ENCODE peak calls at places on chromosomes 12 and 14, in seven cellular contexts. One of them, this sample, is unnamed.

GRCh38 chr12:94025730-94026129 is 122.6 kb upstream of the PLXNC1 start:
- DNase-seq in effector memory CD4-positive, alpha-beta T cell: no peak
- DNase-seq in thoracic aorta: no peak
- DNase-seq in suprapubic skin: no peak
- DNase-seq in lower lobe of right lung: no peak
- DNase-seq in HCT116: no peak
- DNase-seq in cardiac muscle cell: peak
- DNase-seq in this sample: no peak

GRCh38 chr12:70845268-70845667 is 75.3 kb downstream of the PTPRR start:
- DNase-seq in suprapubic skin: no peak
- DNase-seq in cardiac muscle cell: no peak
- DNase-seq in effector memory CD4-positive, alpha-beta T cell: no peak
- DNase-seq in HCT116: no peak
- DNase-seq in lower lobe of right lung: no peak
- DNase-seq in thoracic aorta: no peak
- DNase-seq in this sample: no peak

GRCh38 chr12:93058280-93058679 is 129.2 kb upstream of the EEA1 start:
- DNase-seq in lower lobe of right lung: no peak
- DNase-seq in HCT116: no peak
- DNase-seq in suprapubic skin: no peak
- DNase-seq in cardiac muscle cell: no peak
- DNase-seq in thoracic aorta: no peak
- DNase-seq in effector memory CD4-positive, alpha-beta T cell: no peak
- DNase-seq in this sample: no peak

GRCh38 chr14:101408077-101408831 is 153.0 kb upstream of the DIO3 start:
- DNase-seq in suprapubic skin: no peak
- DNase-seq in HCT116: no peak
- DNase-seq in lower lobe of right lung: no peak
- DNase-seq in cardiac muscle cell: peak
- DNase-seq in effector memory CD4-positive, alpha-beta T cell: no peak
- DNase-seq in thoracic aorta: no peak
- DNase-seq in this sample: no peak

GRCh38 chr14:97177016-97177415 is 379.8 kb downstream of the VRK1 start:
- DNase-seq in lower lobe of right lung: no peak
- DNase-seq in thoracic aorta: no peak
- DNase-seq in cardiac muscle cell: no peak
- DNase-seq in effector memory CD4-positive, alpha-beta T cell: peak
- DNase-seq in suprapubic skin: no peak
- DNase-seq in HCT116: peak
- DNase-seq in this sample: peak

GRCh38 chr14:98855926-98856325 is 416.1 kb downstream of the BCL11B start:
- DNase-seq in lower lobe of right lung: no peak
- DNase-seq in suprapubic skin: no peak
- DNase-seq in cardiac muscle cell: no peak
- DNase-seq in HCT116: no peak
- DNase-seq in thoracic aorta: no peak
- DNase-seq in effector memory CD4-positive, alpha-beta T cell: no peak
- DNase-seq in this sample: no peak

GRCh38 chr12:117874842-117875434 is 93.9 kb downstream of the KSR2 start:
- DNase-seq in lower lobe of right lung: peak
- DNase-seq in effector memory CD4-positive, alpha-beta T cell: peak
- DNase-seq in suprapubic skin: peak
- DNase-seq in cardiac muscle cell: peak
- DNase-seq in thoracic aorta: no peak
- DNase-seq in HCT116: peak
- DNase-seq in this sample: peak

GRCh38 chr14:64506751-64507150 is 2.2 kb downstream of the ZBTB1 start:
- DNase-seq in cardiac muscle cell: no peak
- DNase-seq in HCT116: no peak
- DNase-seq in lower lobe of right lung: no peak
- DNase-seq in suprapubic skin: no peak
- DNase-seq in effector memory CD4-positive, alpha-beta T cell: no peak
- DNase-seq in thoracic aorta: no peak
- DNase-seq in this sample: no peak

GRCh38 chr12:107929436-107929835 is 154.9 kb downstream of the ASCL4 start:
- DNase-seq in lower lobe of right lung: no peak
- DNase-seq in suprapubic skin: no peak
- DNase-seq in effector memory CD4-positive, alpha-beta T cell: no peak
- DNase-seq in thoracic aorta: no peak
- DNase-seq in cardiac muscle cell: peak
- DNase-seq in HCT116: peak
- DNase-seq in this sample: no peak

GRCh38 chr12:12081836-12082497 is 11.2 kb downstream of the BCL2L14 start:
- DNase-seq in HCT116: peak
- DNase-seq in effector memory CD4-positive, alpha-beta T cell: no peak
- DNase-seq in cardiac muscle cell: peak
- DNase-seq in thoracic aorta: no peak
- DNase-seq in suprapubic skin: no peak
- DNase-seq in lower lobe of right lung: no peak
- DNase-seq in this sample: no peak

GRCh38 chr14:100076133-100076532 is 10.9 kb downstream of the EVL start:
- DNase-seq in thoracic aorta: no peak
- DNase-seq in effector memory CD4-positive, alpha-beta T cell: no peak
- DNase-seq in lower lobe of right lung: peak
- DNase-seq in HCT116: peak
- DNase-seq in cardiac muscle cell: peak
- DNase-seq in suprapubic skin: no peak
- DNase-seq in this sample: no peak

GRCh38 chr12:105704788-105705187 is 374.3 kb downstream of the C12orf75 start:
- DNase-seq in HCT116: no peak
- DNase-seq in suprapubic skin: no peak
- DNase-seq in lower lobe of right lung: peak
- DNase-seq in cardiac muscle cell: no peak
- DNase-seq in thoracic aorta: no peak
- DNase-seq in effector memory CD4-positive, alpha-beta T cell: no peak
- DNase-seq in this sample: no peak

GRCh38 chr12:99611117-99611516 is 36.4 kb upstream of the GARIN6 start:
- DNase-seq in effector memory CD4-positive, alpha-beta T cell: no peak
- DNase-seq in suprapubic skin: no peak
- DNase-seq in cardiac muscle cell: peak
- DNase-seq in HCT116: no peak
- DNase-seq in lower lobe of right lung: no peak
- DNase-seq in thoracic aorta: no peak
- DNase-seq in this sample: no peak

GRCh38 chr12:111361073-111361716 is 7.7 kb downstream of the PHETA1 start:
- DNase-seq in effector memory CD4-positive, alpha-beta T cell: no peak
- DNase-seq in HCT116: no peak
- DNase-seq in suprapubic skin: no peak
- DNase-seq in thoracic aorta: no peak
- DNase-seq in lower lobe of right lung: no peak
- DNase-seq in cardiac muscle cell: no peak
- DNase-seq in this sample: no peak

GRCh38 chr12:8687846-8688601 is 9.8 kb upstream of the RIMKLB start:
- DNase-seq in HCT116: peak
- DNase-seq in suprapubic skin: no peak
- DNase-seq in lower lobe of right lung: no peak
- DNase-seq in thoracic aorta: peak
- DNase-seq in effector memory CD4-positive, alpha-beta T cell: no peak
- DNase-seq in cardiac muscle cell: peak
- DNase-seq in this sample: no peak

GRCh38 chr14:91752956-91753355 is 21.1 kb upstream of the CATSPERB start:
- DNase-seq in cardiac muscle cell: no peak
- DNase-seq in HCT116: no peak
- DNase-seq in effector memory CD4-positive, alpha-beta T cell: no peak
- DNase-seq in thoracic aorta: no peak
- DNase-seq in suprapubic skin: no peak
- DNase-seq in lower lobe of right lung: no peak
- DNase-seq in this sample: no peak

GRCh38 chr12:82660541-82661325 is 26.0 kb upstream of the TMTC2 start:
- DNase-seq in HCT116: no peak
- DNase-seq in cardiac muscle cell: peak
- DNase-seq in thoracic aorta: no peak
- DNase-seq in suprapubic skin: no peak
- DNase-seq in lower lobe of right lung: no peak
- DNase-seq in effector memory CD4-positive, alpha-beta T cell: no peak
- DNase-seq in this sample: no peak

GRCh38 chr14:105944632-105945610 is 418.5 kb downstream of the TMEM121 start:
- DNase-seq in cardiac muscle cell: no peak
- DNase-seq in suprapubic skin: peak
- DNase-seq in lower lobe of right lung: peak
- DNase-seq in HCT116: peak
- DNase-seq in effector memory CD4-positive, alpha-beta T cell: peak
- DNase-seq in thoracic aorta: no peak
- DNase-seq in this sample: peak

GRCh38 chr12:92289611-92290010 is 144.0 kb upstream of the BTG1 start:
- DNase-seq in effector memory CD4-positive, alpha-beta T cell: no peak
- DNase-seq in HCT116: no peak
- DNase-seq in cardiac muscle cell: no peak
- DNase-seq in thoracic aorta: no peak
- DNase-seq in lower lobe of right lung: no peak
- DNase-seq in suprapubic skin: no peak
- DNase-seq in this sample: no peak

GRCh38 chr12:6627598-6627997 is 8.2 kb downstream of the LPAR5 start:
- DNase-seq in suprapubic skin: no peak
- DNase-seq in HCT116: no peak
- DNase-seq in thoracic aorta: no peak
- DNase-seq in cardiac muscle cell: no peak
- DNase-seq in lower lobe of right lung: no peak
- DNase-seq in effector memory CD4-positive, alpha-beta T cell: no peak
- DNase-seq in this sample: peak

GRCh38 chr12:64255249-64255648 is 33.2 kb upstream of the KICS2 start:
- DNase-seq in lower lobe of right lung: no peak
- DNase-seq in effector memory CD4-positive, alpha-beta T cell: no peak
- DNase-seq in thoracic aorta: no peak
- DNase-seq in cardiac muscle cell: no peak
- DNase-seq in HCT116: no peak
- DNase-seq in suprapubic skin: no peak
- DNase-seq in this sample: no peak

GRCh38 chr12:4987076-4987775 is 56.5 kb upstream of the KCNA5 start:
- DNase-seq in thoracic aorta: no peak
- DNase-seq in effector memory CD4-positive, alpha-beta T cell: no peak
- DNase-seq in cardiac muscle cell: no peak
- DNase-seq in lower lobe of right lung: no peak
- DNase-seq in HCT116: no peak
- DNase-seq in suprapubic skin: no peak
- DNase-seq in this sample: no peak

GRCh38 chr12:4984971-4985370 is 58.7 kb upstream of the KCNA5 start:
- DNase-seq in HCT116: no peak
- DNase-seq in thoracic aorta: no peak
- DNase-seq in suprapubic skin: no peak
- DNase-seq in cardiac muscle cell: no peak
- DNase-seq in effector memory CD4-positive, alpha-beta T cell: no peak
- DNase-seq in lower lobe of right lung: no peak
- DNase-seq in this sample: no peak

GRCh38 chr12:4985820-4986219 is 57.9 kb upstream of the KCNA5 start:
- DNase-seq in thoracic aorta: no peak
- DNase-seq in lower lobe of right lung: no peak
- DNase-seq in HCT116: no peak
- DNase-seq in suprapubic skin: no peak
- DNase-seq in effector memory CD4-positive, alpha-beta T cell: no peak
- DNase-seq in cardiac muscle cell: no peak
- DNase-seq in this sample: no peak

GRCh38 chr12:4979737-4980136 is 63.9 kb upstream of the KCNA5 start:
- DNase-seq in cardiac muscle cell: no peak
- DNase-seq in effector memory CD4-positive, alpha-beta T cell: no peak
- DNase-seq in lower lobe of right lung: no peak
- DNase-seq in HCT116: no peak
- DNase-seq in thoracic aorta: no peak
- DNase-seq in suprapubic skin: no peak
- DNase-seq in this sample: no peak

GRCh38 chr12:4984344-4984743 is 59.3 kb upstream of the KCNA5 start:
- DNase-seq in lower lobe of right lung: no peak
- DNase-seq in effector memory CD4-positive, alpha-beta T cell: no peak
- DNase-seq in HCT116: no peak
- DNase-seq in suprapubic skin: no peak
- DNase-seq in thoracic aorta: no peak
- DNase-seq in cardiac muscle cell: no peak
- DNase-seq in this sample: no peak
- H3K27ac ChIP-seq in lower lobe of right lung: no peak
- H3K27ac ChIP-seq in effector memory CD4-positive, alpha-beta T cell: no peak
- H3K27ac ChIP-seq in HCT116: no peak
- H3K27ac ChIP-seq in suprapubic skin: no peak
- H3K27ac ChIP-seq in thoracic aorta: no peak
- H3K27ac ChIP-seq in cardiac muscle cell: no peak
- H3K27ac ChIP-seq in this sample: no peak

GRCh38 chr14:22523283-22523682 is 65.7 kb downstream of the DAD1 start:
- DNase-seq in thoracic aorta: no peak
- DNase-seq in lower lobe of right lung: no peak
- DNase-seq in HCT116: no peak
- DNase-seq in suprapubic skin: no peak
- DNase-seq in effector memory CD4-positive, alpha-beta T cell: no peak
- DNase-seq in cardiac muscle cell: no peak
- DNase-seq in this sample: no peak
- H3K4me3 ChIP-seq in thoracic aorta: no peak
- H3K4me3 ChIP-seq in lower lobe of right lung: no peak
- H3K4me3 ChIP-seq in HCT116: no peak
- H3K4me3 ChIP-seq in suprapubic skin: no peak
- H3K4me3 ChIP-seq in effector memory CD4-positive, alpha-beta T cell: peak
- H3K4me3 ChIP-seq in cardiac muscle cell: no peak
- H3K4me3 ChIP-seq in this sample: peak

DNA sequence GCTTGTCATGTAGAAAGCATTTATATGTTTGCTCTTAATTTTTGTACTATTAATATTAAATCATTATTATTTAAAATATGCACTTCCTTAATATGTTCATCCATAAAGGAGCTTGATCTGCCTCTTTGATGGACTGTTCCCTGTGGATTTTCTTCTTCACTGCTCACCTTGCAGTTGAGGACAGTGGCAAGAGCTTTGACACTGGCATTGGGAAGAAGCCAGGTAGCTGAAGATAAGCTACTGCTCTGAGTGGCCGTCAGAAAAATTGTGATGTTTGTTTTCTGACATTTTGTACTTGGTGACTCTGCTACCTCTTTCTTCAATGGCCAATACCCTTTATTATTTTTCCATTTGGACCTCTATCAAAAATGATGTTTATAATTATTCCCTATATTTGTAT is 349.4 kb upstream of the NOVA1 start:
- DNase-seq in cardiac muscle cell: no peak
- DNase-seq in HCT116: no peak
- DNase-seq in lower lobe of right lung: no peak
- DNase-seq in suprapubic skin: no peak
- DNase-seq in effector memory CD4-positive, alpha-beta T cell: no peak
- DNase-seq in thoracic aorta: no peak
- DNase-seq in this sample: no peak
- H3K27ac ChIP-seq in cardiac muscle cell: no peak
- H3K27ac ChIP-seq in HCT116: no peak
- H3K27ac ChIP-seq in lower lobe of right lung: no peak
- H3K27ac ChIP-seq in suprapubic skin: no peak
- H3K27ac ChIP-seq in effector memory CD4-positive, alpha-beta T cell: no peak
- H3K27ac ChIP-seq in thoracic aorta: no peak
- H3K27ac ChIP-seq in this sample: no peak

DNA sequence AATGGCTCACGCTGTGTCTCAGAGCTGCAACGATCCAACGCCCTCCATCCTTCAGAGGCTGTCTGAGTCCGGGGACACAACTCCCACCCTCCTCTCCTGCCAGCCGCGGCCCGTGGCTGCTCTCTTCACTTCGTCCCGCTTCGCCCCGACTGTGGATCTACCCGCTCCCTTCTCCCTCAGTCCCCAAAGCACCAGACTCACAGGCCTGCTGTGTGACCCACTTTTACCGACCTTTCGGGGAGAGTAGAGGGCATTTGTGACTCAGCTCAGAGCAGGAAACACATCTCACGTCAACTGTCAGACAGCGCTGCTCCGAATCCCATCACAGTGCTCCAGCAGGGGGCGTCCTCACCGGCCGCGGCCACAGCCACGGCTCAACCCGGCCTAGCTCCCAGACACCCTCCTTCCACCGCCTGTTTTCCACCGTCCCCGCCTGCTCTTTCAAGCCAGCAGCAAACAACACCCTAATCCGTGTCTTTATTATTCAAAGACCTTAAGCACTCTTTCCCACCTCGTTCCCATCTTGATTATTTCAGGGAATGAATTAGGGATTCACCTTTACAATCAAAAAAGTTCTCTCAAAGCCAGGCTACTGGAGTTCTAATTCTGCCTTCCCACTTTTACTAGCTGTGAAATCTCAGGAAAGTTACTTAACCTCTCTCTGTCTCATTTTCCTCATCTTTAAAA is 5.0 kb upstream of the AQP2 start:
- DNase-seq in suprapubic skin: peak
- DNase-seq in thoracic aorta: peak
- DNase-seq in HCT116: peak
- DNase-seq in cardiac muscle cell: peak
- DNase-seq in effector memory CD4-positive, alpha-beta T cell: peak
- DNase-seq in lower lobe of right lung: peak
- DNase-seq in this sample: peak
- H3K4me3 ChIP-seq in suprapubic skin: peak
- H3K4me3 ChIP-seq in thoracic aorta: peak
- H3K4me3 ChIP-seq in HCT116: no peak
- H3K4me3 ChIP-seq in cardiac muscle cell: no peak
- H3K4me3 ChIP-seq in effector memory CD4-positive, alpha-beta T cell: no peak
- H3K4me3 ChIP-seq in lower lobe of right lung: peak
- H3K4me3 ChIP-seq in this sample: peak